ENCODE peak calls at places on chromosome 10, in eight cellular contexts. One of them, this sample, is unnamed. For H3K9me3, the result is how much of the 10 kb centered on the place peaks cover.

GRCh38 chr10:63456437-63457210 is 9.2 kb downstream of the JMJD1C start:
- DNase-seq in esophagus squamous epithelium: no peak
- DNase-seq in upper lobe of left lung: no peak
- DNase-seq in suprapubic skin: no peak
- DNase-seq in stomach: no peak
- DNase-seq in transverse colon: no peak
- DNase-seq in HCT116: no peak
- DNase-seq in ovary: no peak
- DNase-seq in this sample: no peak

GRCh38 chr10:128927821-128928220 is 539.2 kb upstream of the MGMT start:
- DNase-seq in esophagus squamous epithelium: no peak
- DNase-seq in ovary: no peak
- DNase-seq in suprapubic skin: no peak
- DNase-seq in upper lobe of left lung: peak
- DNase-seq in transverse colon: no peak
- DNase-seq in HCT116: no peak
- DNase-seq in stomach: no peak
- DNase-seq in this sample: no peak

GRCh38 chr10:60572511-60573194 is 183.0 kb upstream of the ANK3 start:
- DNase-seq in upper lobe of left lung: no peak
- DNase-seq in stomach: peak
- DNase-seq in ovary: peak
- DNase-seq in HCT116: no peak
- DNase-seq in suprapubic skin: no peak
- DNase-seq in esophagus squamous epithelium: no peak
- DNase-seq in transverse colon: peak
- DNase-seq in this sample: peak

GRCh38 chr10:33311640-33312039 is 22.8 kb downstream of the NRP1 start:
- DNase-seq in suprapubic skin: no peak
- DNase-seq in ovary: no peak
- DNase-seq in upper lobe of left lung: no peak
- DNase-seq in HCT116: no peak
- DNase-seq in esophagus squamous epithelium: no peak
- DNase-seq in transverse colon: no peak
- DNase-seq in stomach: no peak
- DNase-seq in this sample: no peak

GRCh38 chr10:6347391-6347951 is 144.7 kb downstream of the PFKFB3 start:
- DNase-seq in suprapubic skin: no peak
- DNase-seq in transverse colon: no peak
- DNase-seq in esophagus squamous epithelium: no peak
- DNase-seq in upper lobe of left lung: no peak
- DNase-seq in ovary: no peak
- DNase-seq in stomach: no peak
- DNase-seq in HCT116: no peak
- DNase-seq in this sample: no peak

GRCh38 chr10:34815174-34816066 is at the start of gene PARD3:
- DNase-seq in upper lobe of left lung: peak
- DNase-seq in stomach: peak
- DNase-seq in transverse colon: peak
- DNase-seq in esophagus squamous epithelium: no peak
- DNase-seq in ovary: peak
- DNase-seq in HCT116: no peak
- DNase-seq in suprapubic skin: peak
- DNase-seq in this sample: peak

GRCh38 chr10:71724539-71724938 is 5.0 kb upstream of the C10orf105 start:
- DNase-seq in transverse colon: no peak
- DNase-seq in HCT116: no peak
- DNase-seq in esophagus squamous epithelium: no peak
- DNase-seq in stomach: no peak
- DNase-seq in suprapubic skin: no peak
- DNase-seq in upper lobe of left lung: no peak
- DNase-seq in ovary: no peak
- DNase-seq in this sample: no peak

GRCh38 chr10:89391882-89392756 is at the start of gene IFIT1:
- DNase-seq in esophagus squamous epithelium: no peak
- DNase-seq in stomach: peak
- DNase-seq in transverse colon: peak
- DNase-seq in HCT116: peak
- DNase-seq in suprapubic skin: no peak
- DNase-seq in upper lobe of left lung: no peak
- DNase-seq in ovary: peak
- DNase-seq in this sample: peak

GRCh38 chr10:90148121-90148855 is 446.9 kb downstream of the KIF20B start:
- DNase-seq in transverse colon: no peak
- DNase-seq in HCT116: peak
- DNase-seq in upper lobe of left lung: no peak
- DNase-seq in stomach: no peak
- DNase-seq in esophagus squamous epithelium: no peak
- DNase-seq in ovary: no peak
- DNase-seq in suprapubic skin: no peak
- DNase-seq in this sample: no peak

GRCh38 chr10:78464118-78464855 is 430.6 kb downstream of the RPS24 start:
- DNase-seq in ovary: no peak
- DNase-seq in esophagus squamous epithelium: no peak
- DNase-seq in transverse colon: no peak
- DNase-seq in upper lobe of left lung: no peak
- DNase-seq in stomach: peak
- DNase-seq in suprapubic skin: no peak
- DNase-seq in HCT116: no peak
- DNase-seq in this sample: no peak

GRCh38 chr10:50453940-50454339 is 169.8 kb downstream of the SGMS1 start:
- DNase-seq in esophagus squamous epithelium: no peak
- DNase-seq in HCT116: no peak
- DNase-seq in ovary: no peak
- DNase-seq in upper lobe of left lung: no peak
- DNase-seq in transverse colon: no peak
- DNase-seq in stomach: no peak
- DNase-seq in suprapubic skin: no peak
- DNase-seq in this sample: no peak

GRCh38 chr10:52525761-52526160 is 211.7 kb downstream of the DKK1 start:
- DNase-seq in HCT116: no peak
- DNase-seq in ovary: no peak
- DNase-seq in suprapubic skin: no peak
- DNase-seq in stomach: no peak
- DNase-seq in esophagus squamous epithelium: no peak
- DNase-seq in transverse colon: no peak
- DNase-seq in upper lobe of left lung: no peak
- DNase-seq in this sample: no peak

GRCh38 chr10:119326167-119326566 is 118.8 kb downstream of the GRK5 start:
- DNase-seq in transverse colon: no peak
- DNase-seq in suprapubic skin: no peak
- DNase-seq in ovary: no peak
- DNase-seq in stomach: no peak
- DNase-seq in upper lobe of left lung: no peak
- DNase-seq in esophagus squamous epithelium: no peak
- DNase-seq in HCT116: no peak
- DNase-seq in this sample: no peak

GRCh38 chr10:86828145-86828544 is 71.7 kb downstream of the BMPR1A start:
- DNase-seq in esophagus squamous epithelium: no peak
- DNase-seq in suprapubic skin: no peak
- DNase-seq in stomach: no peak
- DNase-seq in transverse colon: no peak
- DNase-seq in ovary: no peak
- DNase-seq in upper lobe of left lung: no peak
- DNase-seq in HCT116: no peak
- DNase-seq in this sample: no peak
- TF ChIP-seq POLR2A in esophagus squamous epithelium: no peak
- TF ChIP-seq POLR2A in suprapubic skin: no peak
- TF ChIP-seq POLR2A in stomach: no peak
- TF ChIP-seq POLR2A in transverse colon: no peak
- TF ChIP-seq POLR2A in ovary: no peak
- TF ChIP-seq POLR2A in upper lobe of left lung: no peak
- TF ChIP-seq POLR2A in HCT116: no peak
- TF ChIP-seq POLR2A in this sample: no peak

DNA sequence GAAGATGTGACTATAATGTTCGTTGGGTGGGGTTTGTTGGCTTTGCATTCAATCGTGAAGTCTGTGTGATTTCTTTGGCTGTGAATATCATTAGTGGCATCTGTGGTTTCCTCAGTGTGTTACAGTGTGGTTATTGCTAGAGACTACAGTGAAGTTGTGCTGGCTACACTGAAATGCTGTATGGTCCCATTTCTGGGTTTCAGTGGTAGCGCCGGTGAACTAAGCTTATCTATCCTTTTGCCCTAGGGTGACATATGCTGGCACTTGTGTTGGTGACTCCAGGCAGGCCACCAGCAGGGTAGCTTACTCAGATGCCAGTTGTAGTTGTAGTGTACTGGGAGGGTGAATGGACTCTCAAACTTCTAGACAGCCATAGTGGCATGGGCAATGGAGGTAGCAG is 259.5 kb downstream of the ANKRD30A start:
- DNase-seq in stomach: no peak
- DNase-seq in ovary: no peak
- DNase-seq in transverse colon: no peak
- DNase-seq in suprapubic skin: no peak
- DNase-seq in upper lobe of left lung: no peak
- DNase-seq in esophagus squamous epithelium: no peak
- DNase-seq in HCT116: no peak
- DNase-seq in this sample: no peak
- H3K9me3 ChIP-seq in stomach: half or more
- H3K9me3 ChIP-seq in ovary: under half
- H3K9me3 ChIP-seq in transverse colon: under half
- H3K9me3 ChIP-seq in suprapubic skin: under half
- H3K9me3 ChIP-seq in upper lobe of left lung: under half
- H3K9me3 ChIP-seq in esophagus squamous epithelium: under half
- H3K9me3 ChIP-seq in HCT116: under half
- H3K9me3 ChIP-seq in this sample: under half

GRCh38 chr10:95907454-95908253 is at the start of gene CC2D2B:
- DNase-seq in stomach: peak
- DNase-seq in upper lobe of left lung: peak
- DNase-seq in transverse colon: peak
- DNase-seq in ovary: peak
- DNase-seq in HCT116: peak
- DNase-seq in suprapubic skin: peak
- DNase-seq in esophagus squamous epithelium: peak
- DNase-seq in this sample: peak
- TF ChIP-seq POLR2A in stomach: no peak
- TF ChIP-seq POLR2A in upper lobe of left lung: no peak
- TF ChIP-seq POLR2A in transverse colon: no peak
- TF ChIP-seq POLR2A in ovary: no peak
- TF ChIP-seq POLR2A in HCT116: peak
- TF ChIP-seq POLR2A in suprapubic skin: no peak
- TF ChIP-seq POLR2A in esophagus squamous epithelium: no peak
- TF ChIP-seq POLR2A in this sample: peak

GRCh38 chr10:28983799-28984198 is 305.1 kb upstream of the LYZL1 start:
- DNase-seq in esophagus squamous epithelium: no peak
- DNase-seq in transverse colon: no peak
- DNase-seq in upper lobe of left lung: no peak
- DNase-seq in suprapubic skin: no peak
- DNase-seq in stomach: no peak
- DNase-seq in HCT116: no peak
- DNase-seq in ovary: no peak
- DNase-seq in this sample: no peak

GRCh38 chr10:28984431-28984830 is 304.4 kb upstream of the LYZL1 start:
- DNase-seq in transverse colon: peak
- DNase-seq in upper lobe of left lung: peak
- DNase-seq in esophagus squamous epithelium: peak
- DNase-seq in HCT116: no peak
- DNase-seq in suprapubic skin: peak
- DNase-seq in stomach: peak
- DNase-seq in ovary: peak
- DNase-seq in this sample: peak

GRCh38 chr10:28982950-28983349 is 305.6 kb downstream of the BAMBI start:
- DNase-seq in stomach: no peak
- DNase-seq in suprapubic skin: no peak
- DNase-seq in HCT116: no peak
- DNase-seq in ovary: no peak
- DNase-seq in esophagus squamous epithelium: no peak
- DNase-seq in upper lobe of left lung: no peak
- DNase-seq in transverse colon: no peak
- DNase-seq in this sample: no peak

GRCh38 chr10:28980264-28980663 is 302.9 kb downstream of the BAMBI start:
- DNase-seq in esophagus squamous epithelium: no peak
- DNase-seq in HCT116: peak
- DNase-seq in transverse colon: no peak
- DNase-seq in ovary: no peak
- DNase-seq in upper lobe of left lung: no peak
- DNase-seq in stomach: no peak
- DNase-seq in suprapubic skin: no peak
- DNase-seq in this sample: no peak

DNA sequence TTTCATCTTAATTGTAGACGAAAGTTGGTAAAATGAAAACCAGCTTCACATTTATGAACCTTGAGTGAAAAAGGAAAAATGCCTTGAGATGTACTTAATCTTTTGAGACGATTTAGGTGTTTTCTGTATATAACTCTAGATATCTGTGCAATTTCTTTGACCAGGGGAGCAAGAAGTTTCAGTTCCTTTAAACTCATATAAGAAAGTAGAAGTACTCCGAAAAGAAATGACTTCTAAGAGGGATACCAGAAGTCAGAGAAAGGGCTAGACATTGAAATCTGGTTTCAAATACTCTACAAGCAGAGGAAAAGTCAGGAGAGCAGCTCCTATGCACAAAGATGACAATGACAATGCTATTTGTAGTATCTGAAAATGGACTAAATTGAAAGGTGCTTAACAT is 303.7 kb downstream of the BAMBI start:
- DNase-seq in upper lobe of left lung: no peak
- DNase-seq in HCT116: no peak
- DNase-seq in stomach: no peak
- DNase-seq in ovary: no peak
- DNase-seq in transverse colon: no peak
- DNase-seq in suprapubic skin: no peak
- DNase-seq in esophagus squamous epithelium: no peak
- DNase-seq in this sample: no peak
- H3K9me3 ChIP-seq in upper lobe of left lung: under half
- H3K9me3 ChIP-seq in HCT116: under half
- H3K9me3 ChIP-seq in stomach: under half
- H3K9me3 ChIP-seq in ovary: under half
- H3K9me3 ChIP-seq in transverse colon: under half
- H3K9me3 ChIP-seq in suprapubic skin: under half
- H3K9me3 ChIP-seq in esophagus squamous epithelium: under half
- H3K9me3 ChIP-seq in this sample: under half